ENCODE peak calls at places on chromosomes 7 and 10, in ten cellular contexts. One of them, this sample, is unnamed.

GRCh38 chr7:17991866-17992648 is 35.6 kb downstream of the PRPS1L1 start:
- DNase-seq in GM19239: no peak
- DNase-seq in lower lobe of right lung: no peak
- DNase-seq in GF-D8: no peak
- DNase-seq in stimulated activated naive CD8-positive, alpha-beta T cell treated with anti-CD3 and anti-CD28 coated beads, Interleukin-15, Interleukin-2, amounts not matched to agents 100 U/mL and 50 U/mL, for 24 hours: peak
- DNase-seq in MM.1S: no peak
- DNase-seq in stimulated activated CD4-positive, alpha-beta T cell treated with anti-CD3 and anti-CD28 coated beads, Interleukin-4, amount 100 ng/mL, for 24 hours: peak
- DNase-seq in activated CD4-positive, alpha-beta T cell treated with anti-CD3 and anti-CD28 coated beads for 24 hours: no peak
- DNase-seq in iPS DF 19.7: no peak
- DNase-seq in cardiac muscle cell: peak
- DNase-seq in this sample: no peak

GRCh38 chr10:126919426-126919825 is 14.2 kb downstream of the DOCK1 start:
- DNase-seq in stimulated activated naive CD8-positive, alpha-beta T cell treated with anti-CD3 and anti-CD28 coated beads, Interleukin-15, Interleukin-2, amounts not matched to agents 100 U/mL and 50 U/mL, for 24 hours: no peak
- DNase-seq in MM.1S: no peak
- DNase-seq in lower lobe of right lung: no peak
- DNase-seq in activated CD4-positive, alpha-beta T cell treated with anti-CD3 and anti-CD28 coated beads for 24 hours: no peak
- DNase-seq in stimulated activated CD4-positive, alpha-beta T cell treated with anti-CD3 and anti-CD28 coated beads, Interleukin-4, amount 100 ng/mL, for 24 hours: no peak
- DNase-seq in GF-D8: no peak
- DNase-seq in GM19239: no peak
- DNase-seq in cardiac muscle cell: no peak
- DNase-seq in iPS DF 19.7: no peak
- DNase-seq in this sample: no peak

GRCh38 chr7:139731802-139732470 is 45.9 kb downstream of the HIPK2 start:
- DNase-seq in lower lobe of right lung: peak
- DNase-seq in stimulated activated naive CD8-positive, alpha-beta T cell treated with anti-CD3 and anti-CD28 coated beads, Interleukin-15, Interleukin-2, amounts not matched to agents 100 U/mL and 50 U/mL, for 24 hours: no peak
- DNase-seq in iPS DF 19.7: no peak
- DNase-seq in GF-D8: peak
- DNase-seq in cardiac muscle cell: no peak
- DNase-seq in GM19239: no peak
- DNase-seq in MM.1S: no peak
- DNase-seq in activated CD4-positive, alpha-beta T cell treated with anti-CD3 and anti-CD28 coated beads for 24 hours: no peak
- DNase-seq in stimulated activated CD4-positive, alpha-beta T cell treated with anti-CD3 and anti-CD28 coated beads, Interleukin-4, amount 100 ng/mL, for 24 hours: no peak
- DNase-seq in this sample: no peak

GRCh38 chr7:90312745-90313144 is 8.4 kb downstream of the FAM237B start:
- DNase-seq in stimulated activated CD4-positive, alpha-beta T cell treated with anti-CD3 and anti-CD28 coated beads, Interleukin-4, amount 100 ng/mL, for 24 hours: no peak
- DNase-seq in activated CD4-positive, alpha-beta T cell treated with anti-CD3 and anti-CD28 coated beads for 24 hours: no peak
- DNase-seq in stimulated activated naive CD8-positive, alpha-beta T cell treated with anti-CD3 and anti-CD28 coated beads, Interleukin-15, Interleukin-2, amounts not matched to agents 100 U/mL and 50 U/mL, for 24 hours: no peak
- DNase-seq in cardiac muscle cell: no peak
- DNase-seq in GF-D8: no peak
- DNase-seq in iPS DF 19.7: no peak
- DNase-seq in MM.1S: no peak
- DNase-seq in GM19239: no peak
- DNase-seq in lower lobe of right lung: no peak
- DNase-seq in this sample: no peak

GRCh38 chr7:151276651-151277590 is 28.4 kb upstream of the SMARCD3 start:
- DNase-seq in cardiac muscle cell: peak
- DNase-seq in GM19239: peak
- DNase-seq in activated CD4-positive, alpha-beta T cell treated with anti-CD3 and anti-CD28 coated beads for 24 hours: peak
- DNase-seq in iPS DF 19.7: peak
- DNase-seq in stimulated activated CD4-positive, alpha-beta T cell treated with anti-CD3 and anti-CD28 coated beads, Interleukin-4, amount 100 ng/mL, for 24 hours: peak
- DNase-seq in GF-D8: no peak
- DNase-seq in lower lobe of right lung: peak
- DNase-seq in MM.1S: peak
- DNase-seq in stimulated activated naive CD8-positive, alpha-beta T cell treated with anti-CD3 and anti-CD28 coated beads, Interleukin-15, Interleukin-2, amounts not matched to agents 100 U/mL and 50 U/mL, for 24 hours: peak
- DNase-seq in this sample: peak

GRCh38 chr10:77500754-77501151 is 136.9 kb downstream of the KCNMA1 start:
- DNase-seq in lower lobe of right lung: no peak
- DNase-seq in iPS DF 19.7: no peak
- DNase-seq in activated CD4-positive, alpha-beta T cell treated with anti-CD3 and anti-CD28 coated beads for 24 hours: no peak
- DNase-seq in stimulated activated CD4-positive, alpha-beta T cell treated with anti-CD3 and anti-CD28 coated beads, Interleukin-4, amount 100 ng/mL, for 24 hours: no peak
- DNase-seq in cardiac muscle cell: no peak
- DNase-seq in stimulated activated naive CD8-positive, alpha-beta T cell treated with anti-CD3 and anti-CD28 coated beads, Interleukin-15, Interleukin-2, amounts not matched to agents 100 U/mL and 50 U/mL, for 24 hours: peak
- DNase-seq in MM.1S: no peak
- DNase-seq in GM19239: no peak
- DNase-seq in GF-D8: no peak
- DNase-seq in this sample: no peak

GRCh38 chr7:152735443-152736004 is 24.0 kb upstream of the ACTR3B start:
- DNase-seq in MM.1S: no peak
- DNase-seq in stimulated activated naive CD8-positive, alpha-beta T cell treated with anti-CD3 and anti-CD28 coated beads, Interleukin-15, Interleukin-2, amounts not matched to agents 100 U/mL and 50 U/mL, for 24 hours: no peak
- DNase-seq in stimulated activated CD4-positive, alpha-beta T cell treated with anti-CD3 and anti-CD28 coated beads, Interleukin-4, amount 100 ng/mL, for 24 hours: no peak
- DNase-seq in lower lobe of right lung: no peak
- DNase-seq in activated CD4-positive, alpha-beta T cell treated with anti-CD3 and anti-CD28 coated beads for 24 hours: no peak
- DNase-seq in GF-D8: no peak
- DNase-seq in GM19239: no peak
- DNase-seq in cardiac muscle cell: no peak
- DNase-seq in iPS DF 19.7: no peak
- DNase-seq in this sample: no peak

GRCh38 chr10:4780097-4780496 is 45.9 kb upstream of the AKR1E2 start:
- DNase-seq in GM19239: no peak
- DNase-seq in cardiac muscle cell: no peak
- DNase-seq in stimulated activated CD4-positive, alpha-beta T cell treated with anti-CD3 and anti-CD28 coated beads, Interleukin-4, amount 100 ng/mL, for 24 hours: no peak
- DNase-seq in MM.1S: no peak
- DNase-seq in lower lobe of right lung: no peak
- DNase-seq in iPS DF 19.7: no peak
- DNase-seq in GF-D8: no peak
- DNase-seq in stimulated activated naive CD8-positive, alpha-beta T cell treated with anti-CD3 and anti-CD28 coated beads, Interleukin-15, Interleukin-2, amounts not matched to agents 100 U/mL and 50 U/mL, for 24 hours: no peak
- DNase-seq in activated CD4-positive, alpha-beta T cell treated with anti-CD3 and anti-CD28 coated beads for 24 hours: no peak
- DNase-seq in this sample: no peak

This sample was measured in H1.